ENCODE peak calls at places on chromosomes 7 and 10, in six cellular contexts. N is left ventricle myocardium inferior, K is RWPE1, E is neural crest cell, R is mucosa of descending colon, S is cardiac muscle cell. L is an unnamed sample.

GRCh38 chr10:14524692-14525091 is 194.0 kb upstream of the FRMD4A start:
- DNase-seq in N (no peak), K (no peak), E (no peak), R (no peak), S (no peak), L (no peak)

GRCh38 chr7:102472126-102473041 is 6.3 kb downstream of the POLR2J start:
- DNase-seq in N (no peak), K (no peak), E (no peak), R (peak), S (no peak), L (no peak)

GRCh38 chr10:110402077-110402416 is 95.7 kb upstream of the DUSP5 start:
- DNase-seq in N (no peak), K (no peak), E (no peak), R (no peak), S (no peak), L (no peak)

GRCh38 chr7:119256446-119257131 is 1016.4 kb upstream of the KCND2 start:
- DNase-seq in N (no peak), K (no peak), E (no peak), R (no peak), S (no peak), L (no peak)

GRCh38 chr10:85946713-85947326 is 419.8 kb downstream of the GRID1 start:
- DNase-seq in N (no peak), K (no peak), E (no peak), R (no peak), S (no peak), L (peak)

GRCh38 chr7:85595639-85596268 is 408.9 kb upstream of the SEMA3D start:
- DNase-seq in N (no peak), K (no peak), E (no peak), R (no peak), S (peak), L (no peak)

GRCh38 chr10:122286872-122287271 is 15.8 kb downstream of the BTBD16 start:
- DNase-seq in N (peak), K (peak), E (no peak), R (no peak), S (no peak), L (no peak)

GRCh38 chr7:71868797-71869196 is 543.3 kb downstream of the CALN1 start:
- DNase-seq in N (no peak), K (peak), E (no peak), R (no peak), S (no peak), L (no peak)

GRCh38 chr7:30148951-30149459 is 14.2 kb downstream of the MTURN start:
- DNase-seq in N (no peak), K (peak), E (no peak), R (peak), S (no peak), L (peak)

GRCh38 chr7:113440173-113440572 is 321.8 kb upstream of the SMIM30 start:
- DNase-seq in N (no peak), K (no peak), E (no peak), R (no peak), S (no peak), L (no peak)

GRCh38 chr7:148380581-148381419 is 209.8 kb upstream of the C7orf33 start:
- DNase-seq in N (no peak), K (no peak), E (no peak), R (no peak), S (no peak), L (no peak)
- TF ChIP-seq CTCF in N (no peak), K (no peak), E (no peak), R (no peak), S (no peak), L (no peak)

GRCh38 chr10:6195376-6195775 is 7.4 kb upstream of the PFKFB3 start:
- DNase-seq in N (no peak), K (no peak), E (no peak), R (no peak), S (no peak), L (no peak)

GRCh38 chr10:6191569-6191968 is 11.2 kb upstream of the PFKFB3 start:
- DNase-seq in N (no peak), K (no peak), E (no peak), R (no peak), S (no peak), L (no peak)

GRCh38 chr10:6187278-6187677 is 15.5 kb upstream of the PFKFB3 start:
- DNase-seq in N (no peak), K (no peak), E (no peak), R (no peak), S (no peak), L (no peak)

GRCh38 chr10:6194291-6194690 is 8.4 kb upstream of the PFKFB3 start:
- DNase-seq in N (no peak), K (no peak), E (no peak), R (no peak), S (no peak), L (no peak)

DNA sequence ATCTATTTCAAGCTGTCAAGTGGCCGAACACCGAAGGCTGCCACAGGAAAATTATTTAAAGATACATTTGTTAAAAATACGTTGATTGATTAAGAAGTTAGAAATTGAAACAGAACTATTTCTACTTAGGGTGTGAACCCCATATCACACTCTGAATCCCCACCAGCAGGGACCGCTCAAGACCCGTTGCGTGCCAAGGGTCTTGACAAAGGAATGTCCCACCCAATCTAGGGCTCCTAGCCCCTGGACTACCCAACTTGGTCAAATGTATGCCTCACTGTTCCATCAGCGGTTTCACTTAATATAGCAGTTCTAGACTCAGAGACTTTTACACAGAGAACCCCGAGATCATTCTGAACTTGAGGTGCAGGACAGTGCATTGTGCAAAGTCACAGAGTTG is 11.6 kb upstream of the PFKFB3 start:
- DNase-seq in N (no peak), K (no peak), E (no peak), R (no peak), S (no peak), L (no peak)
- TF ChIP-seq CTCF in N (no peak), K (no peak), E (no peak), R (no peak), S (no peak), L (peak)

GRCh38 chr7:22295402-22296264 is 61.3 kb downstream of the RAPGEF5 start:
- DNase-seq in N (no peak), K (no peak), E (no peak), R (no peak), S (no peak), L (no peak)

GRCh38 chr7:22288212-22288611 is 68.7 kb downstream of the RAPGEF5 start:
- DNase-seq in N (no peak), K (no peak), E (no peak), R (no peak), S (no peak), L (no peak)

GRCh38 chr7:22292519-22292918 is 64.4 kb downstream of the RAPGEF5 start:
- DNase-seq in N (no peak), K (no peak), E (no peak), R (no peak), S (no peak), L (no peak)

GRCh38 chr7:22296265-22296566 is 60.7 kb downstream of the RAPGEF5 start:
- DNase-seq in N (no peak), K (no peak), E (no peak), R (no peak), S (no peak), L (no peak)

GRCh38 chr7:22291979-22292378 is 65.0 kb downstream of the RAPGEF5 start:
- DNase-seq in N (no peak), K (no peak), E (no peak), R (no peak), S (no peak), L (no peak)
- TF ChIP-seq CTCF in N (no peak), K (no peak), E (no peak), R (no peak), S (no peak), L (no peak)

GRCh38 chr7:128400566-128400965 is 9.2 kb downstream of the IMPDH1 start:
- DNase-seq in N (no peak), K (no peak), E (no peak), R (no peak), S (no peak), L (no peak)

GRCh38 chr7:128399991-128400390 is 9.8 kb downstream of the IMPDH1 start:
- DNase-seq in N (no peak), K (no peak), E (no peak), R (no peak), S (no peak), L (no peak)

GRCh38 chr7:128398016-128398840 is 11.6 kb downstream of the IMPDH1 start:
- DNase-seq in N (peak), K (no peak), E (peak), R (no peak), S (peak), L (peak)

GRCh38 chr7:128396357-128396756 is 13.4 kb downstream of the IMPDH1 start:
- DNase-seq in N (no peak), K (no peak), E (no peak), R (no peak), S (no peak), L (no peak)

GRCh38 chr7:128398841-128399135 is 11.0 kb downstream of the IMPDH1 start:
- DNase-seq in N (no peak), K (no peak), E (no peak), R (no peak), S (no peak), L (no peak)
- TF ChIP-seq CTCF in N (no peak), K (peak), E (no peak), R (no peak), S (no peak), L (peak)

GRCh38 chr10:37976091-37976879 is at the start of gene ZNF25:
- DNase-seq in N (peak), K (peak), E (peak), R (peak), S (peak), L (peak)
- TF ChIP-seq CTCF in N (peak), K (peak), E (peak), R (peak), S (peak), L (peak)

GRCh38 chr7:98837632-98837972 is 32.2 kb downstream of the TMEM130 start:
- DNase-seq in N (no peak), K (no peak), E (no peak), R (no peak), S (no peak), L (no peak)
- TF ChIP-seq CTCF in N (no peak), K (no peak), E (no peak), R (no peak), S (no peak), L (no peak)

GRCh38 chr10:119350529-119351001 is 143.2 kb downstream of the GRK5 start:
- DNase-seq in N (no peak), K (no peak), E (no peak), R (no peak), S (no peak), L (no peak)

GRCh38 chr10:119353438-119353837 is 146.1 kb downstream of the GRK5 start:
- DNase-seq in N (no peak), K (no peak), E (no peak), R (no peak), S (no peak), L (no peak)

GRCh38 chr10:119349937-119350513 is 142.7 kb downstream of the GRK5 start:
- DNase-seq in N (no peak), K (no peak), E (no peak), R (no peak), S (no peak), L (no peak)

GRCh38 chr10:119349341-119349740 is 142.0 kb downstream of the GRK5 start:
- DNase-seq in N (no peak), K (no peak), E (no peak), R (no peak), S (no peak), L (no peak)

GRCh38 chr10:119352042-119352441 is 144.7 kb downstream of the GRK5 start:
- DNase-seq in N (no peak), K (no peak), E (no peak), R (no peak), S (no peak), L (peak)
- TF ChIP-seq CTCF in N (no peak), K (no peak), E (no peak), R (no peak), S (no peak), L (peak)